ENCODE peak calls at places on chromosomes 11 and 22, in seven cellular contexts. One of them, this sample, is unnamed.

GRCh38 chr22:21719024-21719423 is 16.6 kb downstream of the YPEL1 start:
- DNase-seq in CD4-positive, CD25-positive, alpha-beta regulatory T cell: no peak
- DNase-seq in adipocyte: no peak
- DNase-seq in fibroblast of lung: no peak
- DNase-seq in osteoblast: peak; percentile 39
- DNase-seq in mammary epithelial cell: no peak
- DNase-seq in CD8-positive, alpha-beta memory T cell: no peak
- DNase-seq in this sample: no peak

GRCh38 chr11:109237636-109238035 is 184.4 kb upstream of the C11orf87 start:
- DNase-seq in CD4-positive, CD25-positive, alpha-beta regulatory T cell: no peak
- DNase-seq in adipocyte: no peak
- DNase-seq in fibroblast of lung: peak; percentile 50
- DNase-seq in osteoblast: no peak
- DNase-seq in mammary epithelial cell: no peak
- DNase-seq in CD8-positive, alpha-beta memory T cell: no peak
- DNase-seq in this sample: peak; percentile 11

GRCh38 chr22:48949375-48950149 is 878.1 kb downstream of the BRD1 start:
- DNase-seq in CD4-positive, CD25-positive, alpha-beta regulatory T cell: no peak
- DNase-seq in adipocyte: no peak
- DNase-seq in fibroblast of lung: no peak
- DNase-seq in osteoblast: peak; percentile 59
- DNase-seq in mammary epithelial cell: no peak
- DNase-seq in CD8-positive, alpha-beta memory T cell: no peak
- DNase-seq in this sample: no peak

GRCh38 chr11:45322891-45323597 is 36.9 kb upstream of the SYT13 start:
- DNase-seq in CD4-positive, CD25-positive, alpha-beta regulatory T cell: no peak
- DNase-seq in adipocyte: no peak
- DNase-seq in fibroblast of lung: no peak
- DNase-seq in osteoblast: no peak
- DNase-seq in mammary epithelial cell: no peak
- DNase-seq in CD8-positive, alpha-beta memory T cell: no peak
- DNase-seq in this sample: no peak

GRCh38 chr11:46657186-46657585 is 39.8 kb downstream of the ATG13 start:
- DNase-seq in CD4-positive, CD25-positive, alpha-beta regulatory T cell: no peak
- DNase-seq in adipocyte: no peak
- DNase-seq in fibroblast of lung: no peak
- DNase-seq in osteoblast: no peak
- DNase-seq in mammary epithelial cell: no peak
- DNase-seq in CD8-positive, alpha-beta memory T cell: no peak
- DNase-seq in this sample: no peak

GRCh38 chr22:36901411-36902142 is 11.9 kb upstream of the CSF2RB start:
- DNase-seq in CD4-positive, CD25-positive, alpha-beta regulatory T cell: no peak
- DNase-seq in adipocyte: no peak
- DNase-seq in fibroblast of lung: no peak
- DNase-seq in osteoblast: no peak
- DNase-seq in mammary epithelial cell: no peak
- DNase-seq in CD8-positive, alpha-beta memory T cell: no peak
- DNase-seq in this sample: no peak

GRCh38 chr22:49208768-49209252 is 618.9 kb downstream of the BRD1 start:
- DNase-seq in CD4-positive, CD25-positive, alpha-beta regulatory T cell: no peak
- DNase-seq in adipocyte: no peak
- DNase-seq in fibroblast of lung: no peak
- DNase-seq in osteoblast: peak; percentile 65
- DNase-seq in mammary epithelial cell: no peak
- DNase-seq in CD8-positive, alpha-beta memory T cell: no peak
- DNase-seq in this sample: no peak

GRCh38 chr22:23287136-23288095 is 107.1 kb downstream of the BCR start:
- DNase-seq in CD4-positive, CD25-positive, alpha-beta regulatory T cell: no peak
- DNase-seq in adipocyte: no peak
- DNase-seq in fibroblast of lung: no peak
- DNase-seq in osteoblast: peak; percentile 85
- DNase-seq in mammary epithelial cell: no peak
- DNase-seq in CD8-positive, alpha-beta memory T cell: no peak
- DNase-seq in this sample: no peak

GRCh38 chr22:29626497-29627195 is 23.2 kb downstream of the NF2 start:
- DNase-seq in CD4-positive, CD25-positive, alpha-beta regulatory T cell: no peak
- DNase-seq in adipocyte: peak; percentile 96
- DNase-seq in fibroblast of lung: peak; percentile 94
- DNase-seq in osteoblast: no peak
- DNase-seq in mammary epithelial cell: peak; percentile 81
- DNase-seq in CD8-positive, alpha-beta memory T cell: no peak
- DNase-seq in this sample: no peak

GRCh38 chr11:61489833-61490585 is 18.5 kb upstream of the LRRC10B start:
- DNase-seq in CD4-positive, CD25-positive, alpha-beta regulatory T cell: no peak
- DNase-seq in adipocyte: peak; percentile 78
- DNase-seq in fibroblast of lung: peak; percentile 36
- DNase-seq in osteoblast: peak; percentile 97
- DNase-seq in mammary epithelial cell: no peak
- DNase-seq in CD8-positive, alpha-beta memory T cell: no peak
- DNase-seq in this sample: no peak

GRCh38 chr22:32985899-32986772 is 72.0 kb downstream of the SYN3 start:
- DNase-seq in CD4-positive, CD25-positive, alpha-beta regulatory T cell: no peak
- DNase-seq in adipocyte: peak; percentile 91
- DNase-seq in fibroblast of lung: peak; percentile 68
- DNase-seq in osteoblast: peak; percentile 91
- DNase-seq in mammary epithelial cell: peak; percentile 75
- DNase-seq in CD8-positive, alpha-beta memory T cell: no peak
- DNase-seq in this sample: no peak

GRCh38 chr22:29072193-29072978 is 449 bp upstream of the KREMEN1 start:
- DNase-seq in CD4-positive, CD25-positive, alpha-beta regulatory T cell: peak; percentile 68
- DNase-seq in adipocyte: peak; percentile 92
- DNase-seq in fibroblast of lung: peak; percentile 48
- DNase-seq in osteoblast: peak; percentile 99
- DNase-seq in mammary epithelial cell: peak; percentile 89
- DNase-seq in CD8-positive, alpha-beta memory T cell: peak; percentile 80
- DNase-seq in this sample: no peak

GRCh38 chr11:16788141-16789060 is 50.0 kb downstream of the C11orf58 start:
- DNase-seq in CD4-positive, CD25-positive, alpha-beta regulatory T cell: peak; percentile 20
- DNase-seq in adipocyte: peak; percentile 79
- DNase-seq in fibroblast of lung: peak; percentile 85
- DNase-seq in osteoblast: peak; percentile 89
- DNase-seq in mammary epithelial cell: peak; percentile 96
- DNase-seq in CD8-positive, alpha-beta memory T cell: peak; percentile 55
- DNase-seq in this sample: peak; percentile 24
- H3K4me3 ChIP-seq in CD4-positive, CD25-positive, alpha-beta regulatory T cell: no peak overlapping the region
- H3K4me3 ChIP-seq in adipocyte: peak overlapping the region; percentile 17
- H3K4me3 ChIP-seq in fibroblast of lung: no peak overlapping the region
- H3K4me3 ChIP-seq in osteoblast: no peak overlapping the region
- H3K4me3 ChIP-seq in mammary epithelial cell: no peak overlapping the region
- H3K4me3 ChIP-seq in CD8-positive, alpha-beta memory T cell: no peak overlapping the region
- H3K4me3 ChIP-seq in this sample: no peak overlapping the region

DNA sequence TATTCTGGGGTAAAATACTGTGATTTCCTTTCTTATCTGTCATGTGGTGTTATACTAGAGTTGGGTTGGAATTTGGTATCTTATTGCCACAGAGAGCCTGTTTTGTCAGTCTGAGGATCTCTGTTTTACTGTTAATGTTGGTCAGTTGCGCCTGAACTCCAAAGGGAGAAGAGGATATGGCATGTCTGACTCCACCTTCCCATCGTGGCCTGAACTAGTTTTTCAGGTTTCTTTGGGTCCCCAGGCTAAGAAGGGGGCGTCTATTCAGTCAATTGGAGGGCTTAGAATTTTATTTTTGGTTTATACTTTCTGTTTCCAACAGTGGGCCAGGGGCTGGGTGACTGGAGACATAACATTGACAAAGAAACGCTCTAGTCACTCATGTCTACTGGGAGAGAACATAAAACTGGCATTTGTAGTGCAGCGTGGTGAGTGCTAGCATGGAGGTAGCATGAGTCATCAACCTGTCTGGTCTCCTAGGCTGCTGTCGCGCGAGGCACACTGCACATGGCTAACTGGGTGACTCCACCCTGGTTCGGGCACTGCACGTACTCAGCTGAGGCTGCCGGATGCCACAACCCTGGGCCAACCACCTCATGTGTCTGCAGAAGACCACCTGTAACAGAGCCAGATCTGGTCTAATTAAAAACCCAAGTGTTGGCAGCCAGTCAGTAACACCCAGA is 120.1 kb upstream of the OR9Q1 start:
- DNase-seq in CD4-positive, CD25-positive, alpha-beta regulatory T cell: no peak
- DNase-seq in adipocyte: no peak
- DNase-seq in fibroblast of lung: peak; percentile 10
- DNase-seq in osteoblast: no peak
- DNase-seq in mammary epithelial cell: peak; percentile 88
- DNase-seq in CD8-positive, alpha-beta memory T cell: no peak
- DNase-seq in this sample: no peak
- H3K4me3 ChIP-seq in CD4-positive, CD25-positive, alpha-beta regulatory T cell: no peak overlapping the region
- H3K4me3 ChIP-seq in adipocyte: no peak overlapping the region
- H3K4me3 ChIP-seq in fibroblast of lung: no peak overlapping the region
- H3K4me3 ChIP-seq in osteoblast: no peak overlapping the region
- H3K4me3 ChIP-seq in mammary epithelial cell: no peak overlapping the region
- H3K4me3 ChIP-seq in CD8-positive, alpha-beta memory T cell: no peak overlapping the region
- H3K4me3 ChIP-seq in this sample: no peak overlapping the region

DNA sequence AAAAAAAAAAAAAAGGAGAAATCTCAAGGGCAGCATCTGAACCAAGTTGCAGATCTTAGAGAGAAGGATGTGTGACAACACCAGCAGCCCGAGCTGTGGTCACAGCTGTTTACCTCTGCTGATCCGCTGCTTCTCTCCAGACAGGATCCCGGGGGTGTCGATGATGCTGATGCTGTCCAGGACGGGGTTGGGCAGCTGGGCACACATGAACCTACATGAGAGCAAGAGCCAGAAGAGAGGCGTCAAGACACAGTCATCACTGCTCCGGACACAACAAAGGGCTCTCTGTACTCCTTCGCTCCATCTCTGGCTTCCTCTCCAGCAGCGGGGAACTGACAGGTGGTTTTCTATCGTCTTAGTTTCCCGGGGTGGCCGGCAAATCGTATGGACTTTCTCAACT is 4.1 kb downstream of the EHD1 start:
- DNase-seq in CD4-positive, CD25-positive, alpha-beta regulatory T cell: peak; percentile 33
- DNase-seq in adipocyte: no peak
- DNase-seq in fibroblast of lung: peak; percentile 82
- DNase-seq in osteoblast: no peak
- DNase-seq in mammary epithelial cell: peak; percentile 90
- DNase-seq in CD8-positive, alpha-beta memory T cell: peak; percentile 83
- DNase-seq in this sample: no peak
- H3K4me3 ChIP-seq in CD4-positive, CD25-positive, alpha-beta regulatory T cell: peak overlapping the region; percentile 94
- H3K4me3 ChIP-seq in adipocyte: no peak overlapping the region
- H3K4me3 ChIP-seq in fibroblast of lung: no peak overlapping the region
- H3K4me3 ChIP-seq in osteoblast: no peak overlapping the region
- H3K4me3 ChIP-seq in mammary epithelial cell: no peak overlapping the region
- H3K4me3 ChIP-seq in CD8-positive, alpha-beta memory T cell: peak overlapping the region; percentile 99
- H3K4me3 ChIP-seq in this sample: peak overlapping the region; percentile 19

GRCh38 chr11:134586726-134587125 is 174.7 kb upstream of the B3GAT1 start:
- DNase-seq in CD4-positive, CD25-positive, alpha-beta regulatory T cell: no peak
- DNase-seq in adipocyte: no peak
- DNase-seq in fibroblast of lung: no peak
- DNase-seq in osteoblast: peak; percentile 32
- DNase-seq in mammary epithelial cell: no peak
- DNase-seq in CD8-positive, alpha-beta memory T cell: no peak
- DNase-seq in this sample: no peak
- H3K4me3 ChIP-seq in CD4-positive, CD25-positive, alpha-beta regulatory T cell: no peak overlapping the region
- H3K4me3 ChIP-seq in adipocyte: no peak overlapping the region
- H3K4me3 ChIP-seq in fibroblast of lung: no peak overlapping the region
- H3K4me3 ChIP-seq in osteoblast: no peak overlapping the region
- H3K4me3 ChIP-seq in mammary epithelial cell: no peak overlapping the region
- H3K4me3 ChIP-seq in CD8-positive, alpha-beta memory T cell: no peak overlapping the region
- H3K4me3 ChIP-seq in this sample: no peak overlapping the region

GRCh38 chr11:119983816-119984215 is 154.1 kb downstream of the TRIM29 start:
- DNase-seq in CD4-positive, CD25-positive, alpha-beta regulatory T cell: no peak
- DNase-seq in adipocyte: no peak
- DNase-seq in fibroblast of lung: no peak
- DNase-seq in osteoblast: no peak
- DNase-seq in mammary epithelial cell: no peak
- DNase-seq in CD8-positive, alpha-beta memory T cell: no peak
- DNase-seq in this sample: no peak

GRCh38 chr11:119982517-119983239 is 155.2 kb downstream of the TRIM29 start:
- DNase-seq in CD4-positive, CD25-positive, alpha-beta regulatory T cell: no peak
- DNase-seq in adipocyte: no peak
- DNase-seq in fibroblast of lung: peak; percentile 4
- DNase-seq in osteoblast: peak; percentile 65
- DNase-seq in mammary epithelial cell: no peak
- DNase-seq in CD8-positive, alpha-beta memory T cell: no peak
- DNase-seq in this sample: no peak

GRCh38 chr11:119985551-119985950 is 152.4 kb downstream of the TRIM29 start:
- DNase-seq in CD4-positive, CD25-positive, alpha-beta regulatory T cell: no peak
- DNase-seq in adipocyte: no peak
- DNase-seq in fibroblast of lung: no peak
- DNase-seq in osteoblast: peak; percentile 57
- DNase-seq in mammary epithelial cell: no peak
- DNase-seq in CD8-positive, alpha-beta memory T cell: no peak
- DNase-seq in this sample: no peak

GRCh38 chr11:119980431-119980830 is 157.5 kb downstream of the TRIM29 start:
- DNase-seq in CD4-positive, CD25-positive, alpha-beta regulatory T cell: no peak
- DNase-seq in adipocyte: no peak
- DNase-seq in fibroblast of lung: no peak
- DNase-seq in osteoblast: peak; percentile 14
- DNase-seq in mammary epithelial cell: no peak
- DNase-seq in CD8-positive, alpha-beta memory T cell: no peak
- DNase-seq in this sample: no peak

GRCh38 chr11:119983240-119983732 is 154.6 kb downstream of the TRIM29 start:
- DNase-seq in CD4-positive, CD25-positive, alpha-beta regulatory T cell: no peak
- DNase-seq in adipocyte: no peak
- DNase-seq in fibroblast of lung: no peak
- DNase-seq in osteoblast: peak; percentile 62
- DNase-seq in mammary epithelial cell: no peak
- DNase-seq in CD8-positive, alpha-beta memory T cell: no peak
- DNase-seq in this sample: no peak
- H3K4me3 ChIP-seq in CD4-positive, CD25-positive, alpha-beta regulatory T cell: no peak overlapping the region
- H3K4me3 ChIP-seq in adipocyte: no peak overlapping the region
- H3K4me3 ChIP-seq in fibroblast of lung: no peak overlapping the region
- H3K4me3 ChIP-seq in osteoblast: no peak overlapping the region
- H3K4me3 ChIP-seq in mammary epithelial cell: no peak overlapping the region
- H3K4me3 ChIP-seq in CD8-positive, alpha-beta memory T cell: no peak overlapping the region
- H3K4me3 ChIP-seq in this sample: no peak overlapping the region

GRCh38 chr11:120686516-120686915 is 175.0 kb downstream of the GRIK4 start:
- DNase-seq in CD4-positive, CD25-positive, alpha-beta regulatory T cell: no peak
- DNase-seq in adipocyte: no peak
- DNase-seq in fibroblast of lung: no peak
- DNase-seq in osteoblast: no peak
- DNase-seq in mammary epithelial cell: no peak
- DNase-seq in CD8-positive, alpha-beta memory T cell: no peak
- DNase-seq in this sample: no peak

GRCh38 chr11:120680322-120680721 is 168.8 kb downstream of the GRIK4 start:
- DNase-seq in CD4-positive, CD25-positive, alpha-beta regulatory T cell: no peak
- DNase-seq in adipocyte: no peak
- DNase-seq in fibroblast of lung: no peak
- DNase-seq in osteoblast: no peak
- DNase-seq in mammary epithelial cell: no peak
- DNase-seq in CD8-positive, alpha-beta memory T cell: no peak
- DNase-seq in this sample: no peak

GRCh38 chr11:120682866-120683265 is 171.3 kb downstream of the GRIK4 start:
- DNase-seq in CD4-positive, CD25-positive, alpha-beta regulatory T cell: no peak
- DNase-seq in adipocyte: no peak
- DNase-seq in fibroblast of lung: peak; percentile 78
- DNase-seq in osteoblast: peak; percentile 81
- DNase-seq in mammary epithelial cell: peak; percentile 7
- DNase-seq in CD8-positive, alpha-beta memory T cell: no peak
- DNase-seq in this sample: no peak

DNA sequence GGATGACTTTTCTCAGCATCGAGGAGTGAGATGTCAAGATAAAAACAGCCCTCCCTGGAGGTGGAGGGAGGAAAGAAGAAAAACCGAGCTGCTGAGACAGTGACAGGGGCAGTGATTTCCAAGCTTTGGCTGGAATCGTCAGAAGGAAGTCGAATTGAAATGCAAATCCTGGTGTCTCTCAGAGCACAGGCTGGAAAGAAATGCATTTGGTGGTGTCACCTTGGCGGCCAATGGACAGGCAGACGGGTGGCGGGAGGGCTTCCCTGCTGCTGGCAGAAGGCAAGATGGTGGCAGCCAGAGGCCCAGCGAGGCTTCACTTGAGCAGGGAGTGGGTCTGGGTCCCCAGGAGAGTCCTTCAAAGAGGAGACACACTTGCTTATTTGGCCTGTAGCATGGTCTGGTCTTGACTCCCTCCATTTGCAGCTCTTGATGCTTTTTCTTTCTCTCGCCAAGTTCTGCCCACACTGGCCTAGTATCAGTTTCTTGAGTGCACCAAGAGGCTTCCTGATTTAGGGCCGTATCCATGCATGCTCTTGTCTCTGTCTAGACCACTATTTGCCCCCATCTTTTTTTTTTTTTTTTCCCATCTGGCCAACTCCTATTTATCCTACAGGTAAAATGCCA is 170.6 kb downstream of the GRIK4 start:
- DNase-seq in CD4-positive, CD25-positive, alpha-beta regulatory T cell: no peak
- DNase-seq in adipocyte: no peak
- DNase-seq in fibroblast of lung: no peak
- DNase-seq in osteoblast: peak; percentile 79
- DNase-seq in mammary epithelial cell: no peak
- DNase-seq in CD8-positive, alpha-beta memory T cell: no peak
- DNase-seq in this sample: no peak
- H3K4me3 ChIP-seq in CD4-positive, CD25-positive, alpha-beta regulatory T cell: no peak overlapping the region
- H3K4me3 ChIP-seq in adipocyte: no peak overlapping the region
- H3K4me3 ChIP-seq in fibroblast of lung: no peak overlapping the region
- H3K4me3 ChIP-seq in osteoblast: no peak overlapping the region
- H3K4me3 ChIP-seq in mammary epithelial cell: no peak overlapping the region
- H3K4me3 ChIP-seq in CD8-positive, alpha-beta memory T cell: no peak overlapping the region
- H3K4me3 ChIP-seq in this sample: no peak overlapping the region

This sample was measured in retinal pigment epithelial cell.